ENCODE peak calls at places on chromosomes 4 and X, in ten cellular contexts. S is transverse colon, N is AG09319, R is foreskin fibroblast, T is GM20000, L is Calu3, V is fibroblast of mammary gland, O is WTC11, Q is HFF-Myc, P is coronary artery. E is an unnamed sample.

GRCh38 chr4:109263721-109264120 is 38.7 kb downstream of the COL25A1 start:
- DNase-seq in V (no peak), N (no peak), P (no peak), L (no peak), O (no peak), S (no peak), Q (no peak), R (no peak), T (no peak), E (no peak)

GRCh38 chr4:177596035-177596434 is 153.8 kb upstream of the AGA start:
- DNase-seq in Q (peak), R (peak), O (peak), N (peak), T (no peak), V (peak), P (no peak), S (no peak), L (peak), E (no peak)

GRCh38 chr4:687048-687974 is 1.6 kb downstream of the SLC49A3 start:
- DNase-seq in T (no peak), R (peak), V (peak), S (peak), O (no peak), N (peak), P (peak), L (peak), Q (peak), E (no peak)

GRCh38 chr4:182875471-182875870 is 41.7 kb downstream of the DCTD start:
- DNase-seq in S (no peak), O (no peak), N (no peak), Q (no peak), L (no peak), V (no peak), R (no peak), P (no peak), T (no peak), E (no peak)

GRCh38 chr4:1172228-1172851 is at the start of gene SPON2:
- DNase-seq in L (no peak), S (no peak), Q (no peak), O (no peak), R (peak), N (no peak), P (no peak), V (peak), T (peak), E (no peak)

GRCh38 chr4:32140636-32141035 is 1420.5 kb downstream of the PCDH7 start:
- DNase-seq in T (no peak), Q (no peak), N (no peak), S (no peak), L (no peak), P (no peak), V (peak), R (peak), O (no peak), E (no peak)

GRCh38 chr4:67204441-67204840 is 340.9 kb downstream of the CENPC start:
- DNase-seq in V (no peak), P (no peak), L (no peak), R (no peak), O (no peak), Q (no peak), N (no peak), T (no peak), S (no peak), E (no peak)

GRCh38 chrX:1389181-1389992 is 2.5 kb downstream of the SLC25A6 start:
- DNase-seq in N (no peak), T (no peak), L (no peak), V (no peak), Q (no peak), S (no peak), R (no peak), P (no peak), O (peak), E (no peak)

GRCh38 chr4:17770845-17771244 is 10.6 kb downstream of the FAM184B start:
- DNase-seq in R (no peak), T (no peak), P (no peak), S (no peak), V (no peak), O (no peak), L (no peak), Q (no peak), N (no peak), E (no peak)

GRCh38 chr4:48261288-48261687 is 8.3 kb downstream of the TEC start:
- DNase-seq in L (no peak), O (no peak), S (no peak), N (no peak), R (no peak), P (no peak), T (no peak), V (no peak), Q (no peak), E (no peak)

GRCh38 chr4:113666386-113667114 is 95.0 kb downstream of the CAMK2D start:
- DNase-seq in O (no peak), N (no peak), T (no peak), S (no peak), Q (no peak), V (no peak), R (no peak), P (no peak), L (no peak), E (no peak)

GRCh38 chrX:85499400-85499799 is 119.9 kb upstream of the POF1B start:
- DNase-seq in S (no peak), O (no peak), L (no peak), Q (no peak), T (no peak), R (no peak), V (no peak), P (no peak), N (no peak), E (no peak)

GRCh38 chr4:67632492-67632891 is 68.5 kb downstream of the UBA6 start:
- DNase-seq in P (no peak), R (no peak), S (no peak), O (no peak), Q (no peak), L (no peak), N (no peak), T (no peak), V (no peak), E (no peak)

GRCh38 chrX:40757058-40757457 is 21.7 kb upstream of the MED14 start:
- DNase-seq in T (no peak), O (no peak), V (no peak), S (no peak), N (no peak), R (no peak), L (no peak), Q (no peak), P (no peak), E (no peak)

GRCh38 chrX:2577844-2578444 is 77.2 kb upstream of the DHRSX start:
- DNase-seq in Q (no peak), S (no peak), V (no peak), O (no peak), R (peak), P (no peak), L (no peak), N (no peak), T (no peak), E (no peak)

GRCh38 chrX:19709117-19709811 is 178.1 kb downstream of the SH3KBP1 start:
- DNase-seq in T (no peak), N (no peak), R (no peak), P (no peak), O (no peak), S (no peak), Q (no peak), V (no peak), L (no peak), E (no peak)

GRCh38 chr4:116058129-116058528 is 944.7 kb upstream of the NDST4 start:
- DNase-seq in S (no peak), R (no peak), Q (no peak), V (no peak), N (no peak), P (no peak), T (no peak), O (no peak), L (no peak), E (no peak)

GRCh38 chrX:121165930-121166359 is 118.5 kb downstream of the GLUD2 start:
- DNase-seq in T (no peak), N (no peak), O (no peak), S (no peak), P (no peak), L (no peak), Q (no peak), V (no peak), R (no peak), E (no peak)

GRCh38 chr4:170979736-170980135 is 833.5 kb upstream of the GALNTL6 start:
- DNase-seq in Q (no peak), P (no peak), S (no peak), O (peak), T (no peak), L (no peak), R (no peak), V (peak), N (no peak), E (no peak)

DNA sequence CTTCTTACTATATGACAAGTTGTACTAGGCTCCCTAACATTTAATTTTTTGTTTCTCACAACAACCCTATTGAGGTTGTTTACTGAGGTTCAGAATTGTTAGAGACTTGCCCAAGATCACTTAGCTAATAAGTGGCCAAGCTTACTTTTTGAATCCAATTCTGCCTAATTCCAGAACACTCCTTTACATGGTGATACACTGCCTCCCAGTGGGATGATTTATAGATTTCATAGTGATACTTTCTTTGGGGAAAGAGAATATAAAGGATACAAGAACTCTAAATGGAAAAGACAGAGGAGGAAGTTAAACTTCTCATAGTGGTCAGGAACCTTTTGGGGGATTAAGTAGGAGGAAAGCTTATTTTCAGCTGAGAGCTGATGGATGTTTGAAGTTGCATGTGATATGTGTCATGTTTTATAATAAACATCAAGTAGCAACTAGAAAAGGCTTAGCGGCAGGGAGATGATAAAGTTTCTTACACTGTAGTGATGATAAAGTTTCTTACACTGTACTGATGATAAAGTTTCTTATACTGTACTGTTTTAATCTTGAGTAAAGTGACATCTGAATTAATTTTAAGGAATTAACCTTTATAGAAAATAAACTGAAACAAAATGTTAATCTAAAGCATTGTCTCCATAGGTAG is 15.3 kb downstream of the STAG2 start:
- DNase-seq in Q (no peak), O (no peak), L (no peak), N (no peak), V (peak), R (peak), S (no peak), T (no peak), P (no peak), E (no peak)
- TF ChIP-seq CTCF in Q (no peak), O (no peak), L (no peak), N (peak), V (peak), R (no peak), S (peak), T (no peak), P (no peak), E (no peak)

DNA sequence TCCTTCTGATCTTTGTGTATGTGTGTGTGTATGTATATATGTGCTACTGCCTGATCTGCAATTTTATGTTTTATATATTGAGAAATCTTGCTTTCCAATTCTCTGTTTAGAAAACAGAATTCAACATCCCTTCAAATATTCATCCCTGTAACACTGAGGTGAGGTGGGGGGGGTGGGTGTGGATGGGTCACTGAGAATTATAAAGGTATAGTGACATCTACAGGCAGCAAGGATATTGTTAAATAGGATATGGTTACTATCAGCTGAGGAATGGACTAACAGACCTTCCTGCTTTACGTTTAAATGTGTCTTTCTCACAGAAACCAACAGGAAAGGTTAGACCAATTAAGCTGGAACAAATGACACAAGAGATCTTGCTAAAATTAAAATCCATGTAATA is 19.0 kb upstream of the MAGEB2 start:
- DNase-seq in Q (no peak), V (no peak), P (no peak), T (peak), O (no peak), L (no peak), S (no peak), N (no peak), R (no peak), E (no peak)
- TF ChIP-seq CTCF in Q (no peak), V (no peak), P (no peak), T (no peak), O (no peak), L (no peak), S (no peak), N (no peak), R (no peak), E (no peak)

GRCh38 chrX:114075073-114075673 is 508.7 kb upstream of the HTR2C start:
- DNase-seq in N (no peak), L (no peak), T (no peak), R (no peak), V (no peak), Q (no peak), P (no peak), O (no peak), S (no peak), E (no peak)
- TF ChIP-seq CTCF in N (peak), L (no peak), T (no peak), R (peak), V (peak), Q (no peak), P (no peak), O (no peak), S (no peak), E (peak)

GRCh38 chrX:110665636-110666035 is 130.0 kb downstream of the CHRDL1 start:
- DNase-seq in Q (peak), N (peak), T (no peak), S (peak), O (peak), R (peak), P (no peak), V (peak), L (peak), E (peak)
- TF ChIP-seq CTCF in Q (peak), N (peak), T (peak), S (no peak), O (no peak), R (peak), P (no peak), V (peak), L (peak), E (peak)

GRCh38 chrX:74835566-74835965 is 89.7 kb downstream of the NEXMIF start:
- DNase-seq in N (no peak), Q (no peak), R (no peak), O (no peak), P (no peak), T (no peak), S (peak), L (no peak), V (no peak), E (no peak)
- TF ChIP-seq CTCF in N (no peak), Q (no peak), R (no peak), O (no peak), P (no peak), T (no peak), S (no peak), L (no peak), V (no peak), E (no peak)

GRCh38 chrX:130696542-130696941 is 206.5 kb downstream of the ENOX2 start:
- DNase-seq in P (no peak), S (no peak), V (no peak), T (no peak), R (no peak), Q (no peak), N (no peak), O (no peak), L (no peak), E (no peak)
- TF ChIP-seq CTCF in P (no peak), S (no peak), V (no peak), T (no peak), R (no peak), Q (no peak), N (no peak), O (no peak), L (no peak), E (no peak)

GRCh38 chr4:60962286-60962685 is 237.8 kb upstream of the ADGRL3 start:
- DNase-seq in L (no peak), O (no peak), T (no peak), V (no peak), R (no peak), P (no peak), Q (no peak), N (no peak), S (no peak), E (no peak)
- TF ChIP-seq CTCF in L (no peak), O (no peak), T (no peak), V (no peak), R (no peak), P (no peak), Q (no peak), N (no peak), S (no peak), E (no peak)